ENCODE peak calls at places on chromosomes 7 and 10, in ten cellular contexts. One of them, this sample, is unnamed.

GRCh38 chr10:122500194-122500593 is 38.8 kb downstream of the HTRA1 start:
- DNase-seq in bronchial epithelial cell: no peak
- DNase-seq in spleen: no peak
- DNase-seq in hepatocyte: no peak
- DNase-seq in esophagus squamous epithelium: no peak
- DNase-seq in GM20000: no peak
- DNase-seq in HFF-Myc: no peak
- DNase-seq in cardiac muscle cell: no peak
- DNase-seq in epithelial cell of proximal tubule: no peak
- DNase-seq in upper lobe of right lung: no peak
- DNase-seq in this sample: no peak

GRCh38 chr10:86389441-86390193 is 23.0 kb upstream of the GRID1 start:
- DNase-seq in bronchial epithelial cell: no peak
- DNase-seq in spleen: no peak
- DNase-seq in hepatocyte: peak; percentile 81
- DNase-seq in esophagus squamous epithelium: no peak
- DNase-seq in GM20000: peak; percentile 89
- DNase-seq in HFF-Myc: no peak
- DNase-seq in cardiac muscle cell: peak; percentile 74
- DNase-seq in epithelial cell of proximal tubule: no peak
- DNase-seq in upper lobe of right lung: peak; percentile 75
- DNase-seq in this sample: peak; percentile 52

GRCh38 chr10:119651514-119652327 is 541 bp downstream of the BAG3 start:
- DNase-seq in bronchial epithelial cell: no peak
- DNase-seq in spleen: peak; percentile 91
- DNase-seq in hepatocyte: peak; percentile 56
- DNase-seq in esophagus squamous epithelium: no peak
- DNase-seq in GM20000: peak; percentile 52
- DNase-seq in HFF-Myc: no peak
- DNase-seq in cardiac muscle cell: no peak
- DNase-seq in epithelial cell of proximal tubule: no peak
- DNase-seq in upper lobe of right lung: peak; percentile 72
- DNase-seq in this sample: peak; percentile 33

GRCh38 chr7:98119257-98119918 is 12.7 kb downstream of the LMTK2 start:
- DNase-seq in bronchial epithelial cell: peak; percentile 82
- DNase-seq in spleen: no peak
- DNase-seq in hepatocyte: peak; percentile 58
- DNase-seq in esophagus squamous epithelium: no peak
- DNase-seq in GM20000: no peak
- DNase-seq in HFF-Myc: no peak
- DNase-seq in cardiac muscle cell: peak; percentile 67
- DNase-seq in epithelial cell of proximal tubule: peak; percentile 83
- DNase-seq in upper lobe of right lung: no peak
- DNase-seq in this sample: no peak

GRCh38 chr10:111034598-111035310 is 42.1 kb upstream of the ADRA2A start:
- DNase-seq in bronchial epithelial cell: no peak
- DNase-seq in spleen: no peak
- DNase-seq in hepatocyte: no peak
- DNase-seq in esophagus squamous epithelium: no peak
- DNase-seq in GM20000: no peak
- DNase-seq in HFF-Myc: no peak
- DNase-seq in cardiac muscle cell: peak; percentile 43
- DNase-seq in epithelial cell of proximal tubule: no peak
- DNase-seq in upper lobe of right lung: no peak
- DNase-seq in this sample: no peak

GRCh38 chr7:91348686-91349085 is 84.5 kb downstream of the FZD1 start:
- DNase-seq in bronchial epithelial cell: no peak
- DNase-seq in spleen: no peak
- DNase-seq in hepatocyte: no peak
- DNase-seq in esophagus squamous epithelium: no peak
- DNase-seq in GM20000: no peak
- DNase-seq in HFF-Myc: no peak
- DNase-seq in cardiac muscle cell: peak; percentile 49
- DNase-seq in epithelial cell of proximal tubule: no peak
- DNase-seq in upper lobe of right lung: no peak
- DNase-seq in this sample: no peak

GRCh38 chr7:37149019-37149814 is 299.4 kb downstream of the ELMO1 start:
- DNase-seq in bronchial epithelial cell: no peak
- DNase-seq in spleen: no peak
- DNase-seq in hepatocyte: no peak
- DNase-seq in esophagus squamous epithelium: no peak
- DNase-seq in GM20000: no peak
- DNase-seq in HFF-Myc: no peak
- DNase-seq in cardiac muscle cell: peak; percentile 9
- DNase-seq in epithelial cell of proximal tubule: no peak
- DNase-seq in upper lobe of right lung: no peak
- DNase-seq in this sample: no peak

GRCh38 chr10:24209421-24209770 is 458 bp downstream of the KIAA1217 start:
- DNase-seq in bronchial epithelial cell: peak; percentile 91
- DNase-seq in spleen: no peak
- DNase-seq in hepatocyte: peak; percentile 40
- DNase-seq in esophagus squamous epithelium: no peak
- DNase-seq in GM20000: peak; percentile 47
- DNase-seq in HFF-Myc: peak; percentile 15
- DNase-seq in cardiac muscle cell: peak; percentile 36
- DNase-seq in epithelial cell of proximal tubule: peak; percentile 29
- DNase-seq in upper lobe of right lung: no peak
- DNase-seq in this sample: no peak

GRCh38 chr7:103129702-103130557 is 19.0 kb downstream of the NAPEPLD start:
- DNase-seq in bronchial epithelial cell: no peak
- DNase-seq in spleen: no peak
- DNase-seq in hepatocyte: no peak
- DNase-seq in esophagus squamous epithelium: no peak
- DNase-seq in GM20000: no peak
- DNase-seq in HFF-Myc: no peak
- DNase-seq in cardiac muscle cell: no peak
- DNase-seq in epithelial cell of proximal tubule: no peak
- DNase-seq in upper lobe of right lung: no peak
- DNase-seq in this sample: no peak

GRCh38 chr7:101465131-101465530 is 102.5 kb downstream of the COL26A1 start:
- DNase-seq in bronchial epithelial cell: no peak
- DNase-seq in spleen: peak; percentile 27
- DNase-seq in hepatocyte: no peak
- DNase-seq in esophagus squamous epithelium: no peak
- DNase-seq in GM20000: no peak
- DNase-seq in HFF-Myc: no peak
- DNase-seq in cardiac muscle cell: no peak
- DNase-seq in epithelial cell of proximal tubule: no peak
- DNase-seq in upper lobe of right lung: no peak
- DNase-seq in this sample: no peak

GRCh38 chr10:10777279-10777678 is 240.4 kb upstream of the CELF2 start:
- DNase-seq in bronchial epithelial cell: no peak
- DNase-seq in spleen: no peak
- DNase-seq in hepatocyte: no peak
- DNase-seq in esophagus squamous epithelium: no peak
- DNase-seq in GM20000: no peak
- DNase-seq in HFF-Myc: no peak
- DNase-seq in cardiac muscle cell: no peak
- DNase-seq in epithelial cell of proximal tubule: no peak
- DNase-seq in upper lobe of right lung: no peak
- DNase-seq in this sample: no peak

GRCh38 chr7:23377134-23377533 is 78.0 kb downstream of the MALSU1 start:
- DNase-seq in bronchial epithelial cell: peak; percentile 87
- DNase-seq in spleen: no peak
- DNase-seq in hepatocyte: no peak
- DNase-seq in esophagus squamous epithelium: no peak
- DNase-seq in GM20000: no peak
- DNase-seq in HFF-Myc: no peak
- DNase-seq in cardiac muscle cell: peak; percentile 35
- DNase-seq in epithelial cell of proximal tubule: no peak
- DNase-seq in upper lobe of right lung: no peak
- DNase-seq in this sample: no peak

GRCh38 chr10:62037166-62037831 is 135.8 kb downstream of the ARID5B start:
- DNase-seq in bronchial epithelial cell: peak; percentile 77
- DNase-seq in spleen: no peak
- DNase-seq in hepatocyte: no peak
- DNase-seq in esophagus squamous epithelium: no peak
- DNase-seq in GM20000: no peak
- DNase-seq in HFF-Myc: peak; percentile 67
- DNase-seq in cardiac muscle cell: peak; percentile 84
- DNase-seq in epithelial cell of proximal tubule: no peak
- DNase-seq in upper lobe of right lung: no peak
- DNase-seq in this sample: no peak

DNA sequence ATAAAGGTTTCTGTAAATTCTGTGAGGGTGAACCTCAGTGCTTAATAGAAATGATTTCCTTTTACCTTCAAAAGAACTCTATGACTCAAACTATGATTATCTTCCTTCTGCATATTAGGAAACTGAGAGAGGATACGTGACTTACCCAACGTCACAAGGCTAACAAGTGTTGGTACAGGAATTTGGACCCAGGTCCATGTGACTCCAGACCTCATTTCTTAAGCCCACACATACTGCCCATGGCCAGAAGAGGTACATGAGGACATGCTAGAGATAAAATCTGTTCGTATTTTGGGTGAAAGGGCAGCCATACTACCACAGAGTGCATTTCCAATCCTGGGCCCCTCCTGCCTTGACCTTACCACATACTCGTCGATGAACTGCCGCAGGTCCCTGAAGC is 61.5 kb upstream of the TM9SF3 start:
- DNase-seq in bronchial epithelial cell: no peak
- DNase-seq in spleen: no peak
- DNase-seq in hepatocyte: no peak
- DNase-seq in esophagus squamous epithelium: no peak
- DNase-seq in GM20000: no peak
- DNase-seq in HFF-Myc: no peak
- DNase-seq in cardiac muscle cell: no peak
- DNase-seq in epithelial cell of proximal tubule: no peak
- DNase-seq in upper lobe of right lung: no peak
- DNase-seq in this sample: no peak
- TF ChIP-seq CTCF in bronchial epithelial cell: no peak
- TF ChIP-seq CTCF in spleen: no peak
- TF ChIP-seq CTCF in hepatocyte: no peak
- TF ChIP-seq CTCF in esophagus squamous epithelium: no peak
- TF ChIP-seq CTCF in GM20000: no peak
- TF ChIP-seq CTCF in HFF-Myc: no peak
- TF ChIP-seq CTCF in cardiac muscle cell: no peak
- TF ChIP-seq CTCF in epithelial cell of proximal tubule: no peak
- TF ChIP-seq CTCF in upper lobe of right lung: no peak
- TF ChIP-seq CTCF in this sample: no peak

DNA sequence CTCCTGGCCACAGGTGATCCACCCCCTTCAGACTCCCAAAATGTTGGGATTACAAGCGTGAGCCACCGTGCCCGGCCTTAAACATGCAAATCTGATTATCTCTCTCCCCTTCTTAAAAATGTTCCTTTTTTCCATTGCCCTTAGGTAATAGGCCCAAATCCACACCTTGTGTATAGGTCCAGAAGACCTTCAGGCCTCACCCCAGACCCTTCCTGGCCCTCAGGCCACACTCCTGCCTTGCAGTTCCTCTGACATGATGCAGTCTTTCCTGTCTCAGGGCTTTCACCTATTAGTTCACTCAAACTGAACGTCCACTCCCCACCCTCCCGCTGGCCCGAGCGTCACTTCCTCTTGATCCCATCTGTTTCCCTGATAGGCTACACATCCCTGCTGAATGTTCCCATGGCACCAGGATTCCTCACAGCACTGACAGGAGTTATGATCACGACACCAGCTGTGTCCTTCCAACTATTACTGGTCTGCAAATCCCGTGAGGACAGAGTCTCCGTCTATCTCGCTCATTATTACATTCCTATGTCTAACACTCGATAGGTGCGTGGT is 46.4 kb downstream of the DENND2A start:
- DNase-seq in bronchial epithelial cell: no peak
- DNase-seq in spleen: peak; percentile 38
- DNase-seq in hepatocyte: no peak
- DNase-seq in esophagus squamous epithelium: no peak
- DNase-seq in GM20000: no peak
- DNase-seq in HFF-Myc: no peak
- DNase-seq in cardiac muscle cell: no peak
- DNase-seq in epithelial cell of proximal tubule: no peak
- DNase-seq in upper lobe of right lung: no peak
- DNase-seq in this sample: no peak
- TF ChIP-seq CTCF in bronchial epithelial cell: no peak
- TF ChIP-seq CTCF in spleen: no peak
- TF ChIP-seq CTCF in hepatocyte: no peak
- TF ChIP-seq CTCF in esophagus squamous epithelium: no peak
- TF ChIP-seq CTCF in GM20000: no peak
- TF ChIP-seq CTCF in HFF-Myc: no peak
- TF ChIP-seq CTCF in cardiac muscle cell: no peak
- TF ChIP-seq CTCF in epithelial cell of proximal tubule: no peak
- TF ChIP-seq CTCF in upper lobe of right lung: no peak
- TF ChIP-seq CTCF in this sample: no peak

GRCh38 chr7:88111136-88111748 is 108.6 kb downstream of the SRI start:
- DNase-seq in bronchial epithelial cell: peak; percentile 59
- DNase-seq in spleen: no peak
- DNase-seq in hepatocyte: peak; percentile 40
- DNase-seq in esophagus squamous epithelium: no peak
- DNase-seq in GM20000: peak; percentile 34
- DNase-seq in HFF-Myc: no peak
- DNase-seq in cardiac muscle cell: peak; percentile 65
- DNase-seq in epithelial cell of proximal tubule: peak; percentile 25
- DNase-seq in upper lobe of right lung: no peak
- DNase-seq in this sample: no peak
- TF ChIP-seq CTCF in bronchial epithelial cell: peak; percentile 42
- TF ChIP-seq CTCF in spleen: peak; percentile 55
- TF ChIP-seq CTCF in hepatocyte: peak; percentile 69
- TF ChIP-seq CTCF in esophagus squamous epithelium: peak; percentile 47
- TF ChIP-seq CTCF in GM20000: peak; percentile 10
- TF ChIP-seq CTCF in HFF-Myc: peak; percentile 18
- TF ChIP-seq CTCF in cardiac muscle cell: peak; percentile 55
- TF ChIP-seq CTCF in epithelial cell of proximal tubule: peak; percentile 63
- TF ChIP-seq CTCF in upper lobe of right lung: peak; percentile 54
- TF ChIP-seq CTCF in this sample: peak; percentile 68

GRCh38 chr7:4681218-4681851 is 760 bp upstream of the FOXK1 start:
- DNase-seq in bronchial epithelial cell: no peak
- DNase-seq in spleen: no peak
- DNase-seq in hepatocyte: no peak
- DNase-seq in esophagus squamous epithelium: no peak
- DNase-seq in GM20000: no peak
- DNase-seq in HFF-Myc: no peak
- DNase-seq in cardiac muscle cell: no peak
- DNase-seq in epithelial cell of proximal tubule: no peak
- DNase-seq in upper lobe of right lung: no peak
- DNase-seq in this sample: no peak

GRCh38 chr7:4682621-4683042 is 537 bp downstream of the FOXK1 start:
- DNase-seq in bronchial epithelial cell: peak; percentile 44
- DNase-seq in spleen: peak; percentile 93
- DNase-seq in hepatocyte: peak; percentile 72
- DNase-seq in esophagus squamous epithelium: no peak
- DNase-seq in GM20000: peak; percentile 58
- DNase-seq in HFF-Myc: no peak
- DNase-seq in cardiac muscle cell: peak; percentile 52
- DNase-seq in epithelial cell of proximal tubule: no peak
- DNase-seq in upper lobe of right lung: peak; percentile 83
- DNase-seq in this sample: no peak

GRCh38 chr7:4683043-4683883 is 1.2 kb downstream of the FOXK1 start:
- DNase-seq in bronchial epithelial cell: peak; percentile 29
- DNase-seq in spleen: peak; percentile 87
- DNase-seq in hepatocyte: no peak
- DNase-seq in esophagus squamous epithelium: no peak
- DNase-seq in GM20000: peak; percentile 35
- DNase-seq in HFF-Myc: no peak
- DNase-seq in cardiac muscle cell: no peak
- DNase-seq in epithelial cell of proximal tubule: no peak
- DNase-seq in upper lobe of right lung: peak; percentile 69
- DNase-seq in this sample: no peak

GRCh38 chr7:4683884-4684565 is 1.9 kb downstream of the FOXK1 start:
- DNase-seq in bronchial epithelial cell: peak; percentile 81
- DNase-seq in spleen: peak; percentile 90
- DNase-seq in hepatocyte: peak; percentile 58
- DNase-seq in esophagus squamous epithelium: no peak
- DNase-seq in GM20000: peak; percentile 50
- DNase-seq in HFF-Myc: no peak
- DNase-seq in cardiac muscle cell: peak; percentile 64
- DNase-seq in epithelial cell of proximal tubule: peak; percentile 78
- DNase-seq in upper lobe of right lung: peak; percentile 77
- DNase-seq in this sample: no peak

GRCh38 chr7:4681922-4682620 is at the start of gene FOXK1:
- DNase-seq in bronchial epithelial cell: no peak
- DNase-seq in spleen: peak; percentile 95
- DNase-seq in hepatocyte: peak; percentile 91
- DNase-seq in esophagus squamous epithelium: no peak
- DNase-seq in GM20000: peak; percentile 96
- DNase-seq in HFF-Myc: no peak
- DNase-seq in cardiac muscle cell: peak; percentile 86
- DNase-seq in epithelial cell of proximal tubule: no peak
- DNase-seq in upper lobe of right lung: peak; percentile 91
- DNase-seq in this sample: peak; percentile 61
- TF ChIP-seq CTCF in bronchial epithelial cell: no peak
- TF ChIP-seq CTCF in spleen: no peak
- TF ChIP-seq CTCF in hepatocyte: no peak
- TF ChIP-seq CTCF in esophagus squamous epithelium: no peak
- TF ChIP-seq CTCF in GM20000: no peak
- TF ChIP-seq CTCF in HFF-Myc: no peak
- TF ChIP-seq CTCF in cardiac muscle cell: no peak
- TF ChIP-seq CTCF in epithelial cell of proximal tubule: no peak
- TF ChIP-seq CTCF in upper lobe of right lung: no peak
- TF ChIP-seq CTCF in this sample: no peak